ENCODE peak calls at places on chromosomes 6 and 20, in four cellular contexts. L is prostate gland, E is thyroid gland, F is GM06990. I is an unnamed sample. For H3K27me3, the result is how much of the 10 kb centered on the place peaks cover.

GRCh38 chr6:80454661-80455365 is 348.3 kb downstream of the BCKDHB start:
- DNase-seq in F (no peak), L (no peak), E (no peak), I (no peak)

GRCh38 chr6:121748850-121749249 is 313.4 kb downstream of the GJA1 start:
- DNase-seq in E (no peak), F (no peak), L (no peak), I (peak)

GRCh38 chr6:63121166-63121565 is 90.1 kb upstream of the FKBP1C start:
- DNase-seq in E (no peak), F (no peak), L (no peak), I (no peak)

GRCh38 chr20:54690323-54690722 is 214.9 kb downstream of the DOK5 start:
- DNase-seq in E (no peak), F (no peak), L (no peak), I (no peak)

GRCh38 chr20:53191957-53192356 is 219.8 kb downstream of the TSHZ2 start:
- DNase-seq in F (no peak), E (no peak), L (no peak), I (no peak)

GRCh38 chr20:42258568-42258967 is 640.4 kb upstream of the CHD6 start:
- DNase-seq in E (no peak), F (no peak), L (no peak), I (no peak)

GRCh38 chr20:16615199-16615598 is 42.0 kb upstream of the KIF16B start:
- DNase-seq in E (no peak), F (no peak), L (no peak), I (no peak)

GRCh38 chr20:37205130-37205529 is 25.8 kb upstream of the MROH8 start:
- DNase-seq in F (no peak), L (no peak), E (no peak), I (no peak)

GRCh38 chr20:2172305-2173175 is 70.9 kb downstream of the STK35 start:
- DNase-seq in F (peak), L (peak), E (peak), I (peak)

DNA sequence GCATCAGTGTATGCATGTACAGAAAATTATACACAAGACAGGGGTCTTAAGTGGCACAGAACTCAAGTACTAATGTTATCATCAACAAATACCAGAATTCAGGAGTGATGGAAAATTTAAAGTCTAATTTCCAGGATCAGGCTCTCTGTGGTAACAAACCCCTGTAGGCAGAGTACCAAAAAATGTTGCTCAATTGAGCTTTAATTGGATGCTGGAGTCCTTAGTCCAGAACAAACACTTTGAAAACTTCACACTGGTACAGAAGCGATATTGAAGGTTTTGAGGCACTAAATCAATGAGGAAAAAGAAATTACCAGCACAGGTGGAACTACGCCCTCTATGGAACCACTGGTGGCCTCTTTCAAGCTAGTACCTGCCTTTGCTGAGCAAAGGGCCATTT is 113.1 kb downstream of the FOXC1 start:
- DNase-seq in L (no peak), F (no peak), E (no peak), I (peak)
- TF ChIP-seq CTCF in L (no peak), F (no peak), E (no peak), I (no peak)

GRCh38 chr20:11050350-11050749 is 376.6 kb upstream of the JAG1 start:
- DNase-seq in E (no peak), L (no peak), F (no peak), I (no peak)
- H3K27me3 ChIP-seq in E (under half), L (under half), F (under half), I (under half)

GRCh38 chr6:158799051-158799792 is 19.9 kb downstream of the EZR start:
- DNase-seq in E (no peak), F (no peak), L (peak), I (no peak)
- TF ChIP-seq CTCF in E (no peak), F (no peak), L (peak), I (no peak)

GRCh38 chr6:39313526-39314272 is 520 bp downstream of the KCNK17 start:
- DNase-seq in F (no peak), L (no peak), E (peak), I (no peak)
- H3K27me3 ChIP-seq in F (under half), L (under half), E (under half), I (half or more)

GRCh38 chr6:31732029-31732428 is 2.9 kb upstream of the DDAH2 start:
- DNase-seq in E (no peak), F (no peak), L (no peak), I (no peak)

GRCh38 chr6:31728767-31729514 is at the start of gene DDAH2:
- DNase-seq in L (no peak), E (peak), F (no peak), I (no peak)

GRCh38 chr6:31729515-31729978 is 448 bp upstream of the DDAH2 start:
- DNase-seq in E (peak), L (peak), F (peak), I (peak)

GRCh38 chr6:31730631-31731086 is 1.6 kb upstream of the DDAH2 start:
- DNase-seq in F (no peak), E (no peak), L (no peak), I (no peak)

GRCh38 chr6:31729979-31730630 is 1.0 kb upstream of the DDAH2 start:
- DNase-seq in E (peak), L (peak), F (peak), I (peak)
- TF ChIP-seq CTCF in E (no peak), L (no peak), F (no peak), I (no peak)

DNA sequence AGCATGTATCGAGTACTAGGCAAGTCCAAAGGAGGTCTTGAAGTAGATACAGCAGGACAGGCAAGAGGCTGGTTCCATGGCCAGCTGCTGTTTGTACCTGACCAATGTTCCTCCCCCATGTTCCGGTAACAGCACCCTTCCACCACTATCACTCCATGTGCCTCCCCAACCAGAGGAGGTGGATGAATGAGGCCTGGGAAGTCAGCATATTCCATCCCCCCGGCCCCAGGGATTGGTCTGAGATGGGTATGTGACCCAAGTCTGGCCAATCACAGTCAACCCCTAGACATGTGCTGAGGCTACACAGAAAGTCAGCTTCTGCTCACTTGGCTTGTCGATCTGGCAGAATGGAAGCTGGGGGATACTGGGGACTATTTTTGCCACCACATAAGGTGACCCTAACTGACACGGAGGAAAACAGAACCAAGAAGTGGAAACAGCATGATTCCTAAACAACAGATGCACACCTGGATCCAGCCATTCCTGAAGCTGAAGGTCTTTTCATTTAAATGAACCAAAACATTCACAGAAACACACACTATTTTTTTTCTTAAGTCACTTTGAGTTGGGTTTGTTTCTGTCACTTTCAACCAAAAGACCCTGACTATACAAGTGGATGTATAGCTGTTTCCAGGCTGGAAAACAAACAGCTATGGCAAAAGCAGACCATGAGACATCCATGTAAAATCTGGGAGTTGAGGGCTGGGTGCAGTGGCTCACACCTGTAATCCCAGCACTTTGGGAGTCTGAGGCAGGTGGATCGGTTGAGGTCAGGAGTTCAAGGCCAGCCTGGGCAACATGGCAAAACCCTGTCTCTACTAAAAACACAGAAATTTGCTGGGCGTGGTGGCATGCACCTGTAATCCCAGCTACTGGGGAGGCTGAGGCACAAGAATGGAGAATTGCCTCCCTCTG is 70.4 kb upstream of the PTPN1 start:
- DNase-seq in F (no peak), E (no peak), L (no peak), I (no peak)
- H3K27me3 ChIP-seq in F (under half), E (under half), L (under half), I (under half)

GRCh38 chr6:31197559-31198305 is 27.2 kb upstream of the POU5F1 start:
- DNase-seq in L (peak), E (peak), F (peak), I (peak)
- TF ChIP-seq CTCF in L (no peak), E (no peak), F (no peak), I (no peak)

GRCh38 chr20:22449115-22449973 is 135.0 kb downstream of the FOXA2 start:
- DNase-seq in F (no peak), L (peak), E (peak), I (no peak)
- H3K27me3 ChIP-seq in F (under half), L (under half), E (under half), I (under half)